ENCODE peak calls at places on chromosomes 12 and 14, in nine cellular contexts. P is uterus, Y is HFFc6, S is cardiac muscle cell, D is heart left ventricle, I is fibroblast of lung, V is IMR-90, W is lower lobe of right lung, F is GM10248. X is an unnamed sample.

GRCh38 chr14:79544671-79545070 is 666.6 kb downstream of the DIO2 start:
- DNase-seq in P (no peak), Y (peak), S (peak), D (no peak), I (peak), V (peak), W (no peak), F (no peak), X (no peak)

GRCh38 chr14:79466938-79467527 is 744.3 kb downstream of the DIO2 start:
- DNase-seq in P (no peak), Y (no peak), S (no peak), D (no peak), I (no peak), V (no peak), W (no peak), F (no peak), X (no peak)

GRCh38 chr12:67501362-67501761 is 147.2 kb upstream of the DYRK2 start:
- DNase-seq in P (no peak), Y (no peak), S (no peak), D (no peak), I (no peak), V (no peak), W (no peak), F (no peak), X (no peak)

GRCh38 chr14:55846852-55847471 is 267.0 kb downstream of the KTN1 start:
- DNase-seq in P (peak), Y (peak), S (peak), D (no peak), I (peak), V (peak), W (no peak), F (no peak), X (peak)

GRCh38 chr12:6635856-6636521 is at the start of gene LPAR5:
- DNase-seq in P (no peak), Y (no peak), S (no peak), D (peak), I (peak), V (no peak), W (peak), F (peak), X (peak)

GRCh38 chr14:103016594-103016993 is 40.8 kb downstream of the CDC42BPB start:
- DNase-seq in P (no peak), Y (no peak), S (no peak), D (no peak), I (no peak), V (no peak), W (no peak), F (no peak), X (no peak)

GRCh38 chr12:80400591-80400991 is 43.4 kb upstream of the PTPRQ start:
- DNase-seq in P (no peak), Y (no peak), S (peak), D (peak), I (peak), V (no peak), W (no peak), F (no peak), X (peak)

GRCh38 chr14:67457782-67458181 is 30.7 kb downstream of the TMEM229B start:
- DNase-seq in P (no peak), Y (no peak), S (peak), D (peak), I (peak), V (no peak), W (peak), F (no peak), X (no peak)

GRCh38 chr14:73237786-73238261 is 518 bp downstream of the PAPLN start:
- DNase-seq in P (no peak), Y (no peak), S (no peak), D (no peak), I (peak), V (no peak), W (no peak), F (peak), X (no peak)

GRCh38 chr14:69713127-69713800 is 53.7 kb upstream of the SRSF5 start:
- DNase-seq in P (no peak), Y (no peak), S (no peak), D (no peak), I (no peak), V (no peak), W (no peak), F (no peak), X (no peak)

GRCh38 chr14:104882325-104882973 is 17.4 kb downstream of the CEP170B start:
- DNase-seq in P (no peak), Y (no peak), S (no peak), D (no peak), I (no peak), V (no peak), W (peak), F (no peak), X (no peak)

GRCh38 chr14:50532502-50533313 is at the start of gene MAP4K5:
- DNase-seq in P (peak), Y (peak), S (peak), D (peak), I (peak), V (peak), W (peak), F (peak), X (peak)

GRCh38 chr12:62005615-62006014 is 254.6 kb upstream of the USP15 start:
- DNase-seq in P (no peak), Y (no peak), S (no peak), D (no peak), I (no peak), V (no peak), W (no peak), F (no peak), X (no peak)

GRCh38 chr14:23375527-23376251 is 1.2 kb upstream of the CMTM5 start:
- DNase-seq in P (no peak), Y (no peak), S (no peak), D (no peak), I (no peak), V (no peak), W (no peak), F (no peak), X (no peak)

GRCh38 chr12:70643927-70644326 is 6.7 kb upstream of the PTPRB start:
- DNase-seq in P (no peak), Y (no peak), S (no peak), D (no peak), I (no peak), V (no peak), W (no peak), F (no peak), X (no peak)

GRCh38 chr14:100020623-100021022 is 44.6 kb upstream of the EVL start:
- DNase-seq in P (no peak), Y (no peak), S (no peak), D (no peak), I (no peak), V (no peak), W (no peak), F (no peak), X (no peak)

GRCh38 chr14:71236430-71236829 is 329.2 kb downstream of the PCNX1 start:
- DNase-seq in P (no peak), Y (no peak), S (no peak), D (no peak), I (no peak), V (no peak), W (no peak), F (no peak), X (no peak)

GRCh38 chr12:41140117-41140516 is 48.0 kb upstream of the PDZRN4 start:
- DNase-seq in P (no peak), Y (no peak), S (no peak), D (no peak), I (no peak), V (no peak), W (no peak), F (no peak), X (no peak)

GRCh38 chr14:75886661-75887348 is 95.0 kb downstream of the TGFB3 start:
- DNase-seq in P (no peak), Y (peak), S (peak), D (no peak), I (no peak), V (no peak), W (no peak), F (no peak), X (no peak)

GRCh38 chr14:41830679-41831078 is 224.0 kb downstream of the LRFN5 start:
- DNase-seq in P (no peak), Y (no peak), S (peak), D (no peak), I (peak), V (peak), W (no peak), F (no peak), X (no peak)

GRCh38 chr12:58601529-58601928 is 318.8 kb downstream of the LRIG3 start:
- DNase-seq in P (no peak), Y (no peak), S (no peak), D (no peak), I (no peak), V (no peak), W (no peak), F (no peak), X (no peak)

GRCh38 chr14:35113308-35113950 is 8.4 kb downstream of the PPP2R3C start:
- DNase-seq in P (no peak), Y (no peak), S (no peak), D (no peak), I (no peak), V (no peak), W (no peak), F (no peak), X (no peak)

GRCh38 chr14:93533864-93534263 is 103.1 kb downstream of the UNC79 start:
- DNase-seq in P (no peak), Y (no peak), S (no peak), D (no peak), I (no peak), V (no peak), W (no peak), F (peak), X (no peak)

GRCh38 chr12:39165338-39165737 is 259.9 kb upstream of the CPNE8 start:
- DNase-seq in P (no peak), Y (no peak), S (no peak), D (no peak), I (no peak), V (no peak), W (no peak), F (no peak), X (no peak)

GRCh38 chr14:27392153-27392552 is 794.3 kb upstream of the NOVA1 start:
- DNase-seq in P (no peak), Y (no peak), S (no peak), D (no peak), I (peak), V (no peak), W (no peak), F (no peak), X (no peak)

GRCh38 chr12:109098142-109098652 is 800 bp downstream of the UNG start:
- DNase-seq in P (no peak), Y (peak), S (peak), D (peak), I (peak), V (peak), W (peak), F (no peak), X (peak)

GRCh38 chr12:50211392-50212070 is 44.4 kb upstream of the CERS5 start:
- DNase-seq in P (no peak), Y (no peak), S (peak), D (no peak), I (no peak), V (no peak), W (no peak), F (no peak), X (no peak)
- TF ChIP-seq CTCF in P (no peak), Y (no peak), S (no peak), D (no peak), I (no peak), V (no peak), W (no peak), F (no peak), X (no peak)

DNA sequence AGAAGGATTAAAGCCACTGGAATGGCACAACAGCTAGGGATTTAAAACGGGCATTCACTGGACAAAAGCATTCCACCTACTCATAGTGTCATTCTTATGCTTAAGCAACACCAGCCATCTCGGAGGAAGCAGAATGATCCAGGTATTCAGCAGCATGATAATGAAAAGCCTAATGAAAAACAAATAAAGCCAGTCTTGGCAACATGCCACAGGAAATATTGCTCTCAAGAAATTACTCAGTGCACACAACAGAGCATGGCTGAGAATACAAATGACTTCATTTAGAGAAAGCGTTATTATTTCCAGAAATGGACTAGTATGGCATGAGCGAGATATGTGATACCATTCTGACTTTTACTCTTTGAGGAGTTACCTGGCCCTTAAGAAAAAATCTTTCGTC is 442.2 kb downstream of the APAF1 start:
- DNase-seq in P (no peak), Y (no peak), S (peak), D (no peak), I (no peak), V (no peak), W (no peak), F (no peak), X (no peak)
- TF ChIP-seq CTCF in P (no peak), Y (no peak), S (no peak), D (no peak), I (no peak), V (no peak), W (no peak), F (no peak), X (no peak)

GRCh38 chr14:54420478-54421116 is 20.6 kb downstream of the CNIH1 start:
- DNase-seq in P (no peak), Y (peak), S (peak), D (peak), I (peak), V (peak), W (no peak), F (peak), X (no peak)
- TF ChIP-seq CTCF in P (peak), Y (peak), S (peak), D (peak), I (peak), V (peak), W (peak), F (peak), X (no peak)

DNA sequence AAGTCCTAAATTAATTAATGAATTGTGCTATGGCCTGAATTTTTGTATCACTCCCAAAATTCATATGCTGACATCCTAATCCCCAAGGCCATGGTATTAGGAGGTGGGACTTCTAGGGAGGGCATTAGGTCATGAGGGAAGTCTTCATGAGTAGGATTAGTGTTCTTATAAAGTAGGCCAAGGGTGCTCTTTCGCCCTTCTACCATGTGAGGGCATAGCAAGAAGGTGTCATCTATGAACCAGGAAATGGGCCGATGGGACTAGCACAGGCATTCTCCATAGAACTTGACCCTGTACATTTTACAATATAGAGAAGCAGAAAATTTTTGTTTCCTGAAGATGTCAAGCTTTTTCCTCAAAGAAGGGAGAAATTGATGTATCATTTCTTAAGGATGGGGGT is 12.5 kb downstream of the SYT10 start:
- DNase-seq in P (no peak), Y (no peak), S (no peak), D (no peak), I (no peak), V (no peak), W (no peak), F (no peak), X (no peak)
- TF ChIP-seq CTCF in P (no peak), Y (no peak), S (no peak), D (no peak), I (no peak), V (no peak), W (no peak), F (no peak), X (no peak)

GRCh38 chr14:78154827-78155226 is 15.3 kb upstream of the NRXN3 start:
- DNase-seq in P (no peak), Y (no peak), S (no peak), D (no peak), I (peak), V (no peak), W (no peak), F (no peak), X (no peak)
- TF ChIP-seq CTCF in P (no peak), Y (no peak), S (no peak), D (no peak), I (no peak), V (no peak), W (no peak), F (no peak), X (no peak)

DNA sequence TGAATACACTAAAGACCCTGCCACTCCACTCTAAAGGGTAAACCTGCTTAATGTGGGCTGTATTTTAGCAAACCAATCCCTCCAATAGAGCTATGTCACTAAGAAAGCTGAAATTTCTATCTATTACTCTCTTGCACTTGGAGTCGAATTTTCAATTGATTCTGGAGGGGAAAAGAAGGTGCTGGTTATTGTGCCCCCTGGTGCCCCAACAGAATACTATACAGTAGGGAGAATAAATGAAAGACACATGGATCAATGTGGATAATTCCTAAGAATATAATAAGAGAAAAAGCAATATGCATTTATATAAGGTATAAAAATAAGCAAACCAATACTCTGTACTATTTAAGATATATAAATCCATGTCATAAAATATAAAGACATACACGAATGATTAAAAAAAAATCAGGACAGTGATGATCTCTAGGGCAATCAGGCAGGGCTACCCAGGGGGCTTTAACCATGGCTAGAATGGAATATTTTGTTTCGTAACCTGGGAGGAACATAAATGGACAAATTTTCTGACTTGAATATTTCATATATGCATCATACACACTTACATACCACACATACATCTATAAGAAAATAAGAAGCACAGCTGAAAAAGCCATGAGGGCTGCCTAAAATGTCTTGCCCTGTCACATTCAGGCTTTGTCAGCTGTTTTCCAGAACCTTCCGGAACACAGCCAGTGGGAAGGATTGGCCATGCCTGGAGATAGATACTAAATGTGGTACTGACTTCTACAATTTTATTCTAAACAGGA is 54.4 kb downstream of the EFCAB11 start:
- DNase-seq in P (no peak), Y (no peak), S (peak), D (no peak), I (no peak), V (peak), W (no peak), F (peak), X (no peak)
- TF ChIP-seq CTCF in P (peak), Y (peak), S (peak), D (peak), I (peak), V (peak), W (peak), F (peak), X (no peak)

GRCh38 chr12:78181544-78182162 is 351.0 kb downstream of the NAV3 start:
- DNase-seq in P (no peak), Y (no peak), S (peak), D (no peak), I (no peak), V (peak), W (no peak), F (no peak), X (no peak)
- TF ChIP-seq CTCF in P (no peak), Y (peak), S (peak), D (no peak), I (peak), V (peak), W (no peak), F (peak), X (no peak)

GRCh38 chr14:85702191-85702590 is 172.2 kb downstream of the FLRT2 start:
- DNase-seq in P (no peak), Y (no peak), S (peak), D (no peak), I (no peak), V (no peak), W (no peak), F (no peak), X (no peak)
- TF ChIP-seq CTCF in P (no peak), Y (no peak), S (no peak), D (no peak), I (peak), V (no peak), W (no peak), F (no peak), X (no peak)

X was measured in lower leg skin.